ENCODE peak calls at places on chromosome 14, in eight cellular contexts. C, S, M, U, I, N, T and E are unnamed samples.

GRCh38 chr14:80344208-80344607 is 132.9 kb upstream of the DIO2 start:
- DNase-seq in C (no peak), S (no peak), M (no peak), U (no peak), I (no peak), N (no peak), T (no peak), E (no peak)

GRCh38 chr14:86852530-86852929 is 1140.5 kb downstream of the GALC start:
- DNase-seq in C (no peak), S (no peak), M (no peak), U (no peak), I (no peak), N (no peak), T (no peak), E (no peak)

GRCh38 chr14:100975668-100976067 is 72.1 kb upstream of the RTL1 start:
- DNase-seq in C (no peak), S (peak), M (no peak), U (no peak), I (no peak), N (no peak), T (no peak), E (no peak)

GRCh38 chr14:74867673-74868072 is 8.3 kb downstream of the PROX2 start:
- DNase-seq in C (no peak), S (no peak), M (peak), U (peak), I (peak), N (no peak), T (no peak), E (peak)

GRCh38 chr14:76956253-76957090 is 72.0 kb downstream of the IRF2BPL start:
- DNase-seq in C (peak), S (peak), M (peak), U (peak), I (peak), N (peak), T (peak), E (peak)

GRCh38 chr14:23183076-23183475 is 384 bp downstream of the SLC7A8 start:
- DNase-seq in C (no peak), S (no peak), M (no peak), U (no peak), I (peak), N (no peak), T (no peak), E (no peak)

GRCh38 chr14:90274808-90275454 is 18.6 kb downstream of the PSMC1 start:
- DNase-seq in C (no peak), S (no peak), M (no peak), U (no peak), I (peak), N (peak), T (no peak), E (peak)

GRCh38 chr14:32134448-32135070 is 57.5 kb downstream of the ARHGAP5 start:
- DNase-seq in C (no peak), S (peak), M (no peak), U (no peak), I (peak), N (no peak), T (no peak), E (peak)

GRCh38 chr14:74141703-74142102 is 56.9 kb downstream of the LIN52 start:
- DNase-seq in C (no peak), S (no peak), M (no peak), U (no peak), I (no peak), N (no peak), T (no peak), E (peak)

GRCh38 chr14:105413542-105413886 is 6.1 kb upstream of the MTA1 start:
- DNase-seq in C (no peak), S (no peak), M (peak), U (no peak), I (no peak), N (no peak), T (no peak), E (no peak)

GRCh38 chr14:32571995-32572866 is 243.1 kb downstream of the AKAP6 start:
- DNase-seq in C (no peak), S (no peak), M (no peak), U (no peak), I (no peak), N (no peak), T (no peak), E (no peak)

GRCh38 chr14:46147486-46147885 is 504.1 kb downstream of the RPL10L start:
- DNase-seq in C (no peak), S (no peak), M (no peak), U (no peak), I (no peak), N (no peak), T (no peak), E (no peak)

GRCh38 chr14:37894463-37894862 is 299.0 kb downstream of the TTC6 start:
- DNase-seq in C (no peak), S (no peak), M (no peak), U (no peak), I (no peak), N (no peak), T (no peak), E (no peak)

GRCh38 chr14:104087505-104087904 is 2.0 kb downstream of the ASPG start:
- DNase-seq in C (no peak), S (no peak), M (no peak), U (no peak), I (no peak), N (no peak), T (no peak), E (no peak)

GRCh38 chr14:73709904-73710469 is 4.2 kb downstream of the PNMA1 start:
- DNase-seq in C (no peak), S (no peak), M (no peak), U (no peak), I (no peak), N (no peak), T (no peak), E (no peak)

GRCh38 chr14:34220311-34220710 is 241.7 kb downstream of the SPTSSA start:
- DNase-seq in C (no peak), S (no peak), M (no peak), U (no peak), I (no peak), N (no peak), T (no peak), E (no peak)

GRCh38 chr14:95432152-95433093 is 84.0 kb downstream of the SYNE3 start:
- DNase-seq in C (peak), S (peak), M (peak), U (no peak), I (peak), N (no peak), T (no peak), E (peak)

GRCh38 chr14:106069786-106070185 is 543.4 kb downstream of the TMEM121 start:
- DNase-seq in C (no peak), S (no peak), M (no peak), U (no peak), I (no peak), N (no peak), T (no peak), E (no peak)

GRCh38 chr14:85531594-85532391 is 1.8 kb downstream of the FLRT2 start:
- DNase-seq in C (no peak), S (no peak), M (peak), U (no peak), I (peak), N (no peak), T (no peak), E (peak)

GRCh38 chr14:69554500-69554899 is 20.2 kb downstream of the CCDC177 start:
- DNase-seq in C (no peak), S (no peak), M (no peak), U (no peak), I (no peak), N (no peak), T (no peak), E (peak)

GRCh38 chr14:94864421-94865195 is 94.7 kb upstream of the GSC start:
- DNase-seq in C (no peak), S (no peak), M (no peak), U (no peak), I (no peak), N (no peak), T (no peak), E (no peak)

GRCh38 chr14:92657457-92658142 is 90.8 kb downstream of the LGMN start:
- DNase-seq in C (no peak), S (no peak), M (peak), U (no peak), I (no peak), N (no peak), T (no peak), E (no peak)

GRCh38 chr14:53304726-53305381 is 151.7 kb upstream of the DDHD1 start:
- DNase-seq in C (no peak), S (no peak), M (peak), U (no peak), I (no peak), N (no peak), T (no peak), E (peak)

GRCh38 chr14:20294636-20295035 is 11.1 kb downstream of the TTC5 start:
- DNase-seq in C (no peak), S (peak), M (no peak), U (no peak), I (no peak), N (no peak), T (no peak), E (no peak)

GRCh38 chr14:37047996-37048395 is 124.4 kb downstream of the SLC25A21 start:
- DNase-seq in C (no peak), S (peak), M (no peak), U (no peak), I (peak), N (no peak), T (no peak), E (no peak)

GRCh38 chr14:74684444-74684843 is 28.4 kb downstream of the AREL1 start:
- DNase-seq in C (no peak), S (no peak), M (no peak), U (no peak), I (no peak), N (no peak), T (no peak), E (no peak)